ENCODE peak calls at places on chromosomes 6 and 20, in seven cellular contexts. X is GM10248, D is GOT3, K is ACHN, H is HFFc6, B is fibroblast of lung, P is colonic mucosa. F is an unnamed sample.

GRCh38 chr6:7505196-7505699 is 36.2 kb upstream of the DSP start:
- DNase-seq in X (no peak), D (no peak), K (peak; percentile 86), H (peak; percentile 79), B (peak; percentile 92), P (peak; percentile 85), F (peak; percentile 92)

GRCh38 chr6:131107166-131107565 is 28.1 kb upstream of the AKAP7 start:
- DNase-seq in X (no peak), D (no peak), K (peak; percentile 34), H (peak; percentile 74), B (peak; percentile 96), P (no peak), F (no peak)

GRCh38 chr20:59074456-59074855 is 31.9 kb upstream of the PRELID3B start:
- DNase-seq in X (no peak), D (no peak), K (no peak), H (peak; percentile 6), B (peak; percentile 75), P (no peak), F (no peak)

GRCh38 chr6:87908978-87909802 is 138.5 kb upstream of the SPACA1 start:
- DNase-seq in X (no peak), D (no peak), K (no peak), H (no peak), B (peak; percentile 78), P (no peak), F (no peak)

GRCh38 chr6:11273406-11274065 is 41.1 kb upstream of the NEDD9 start:
- DNase-seq in X (no peak), D (no peak), K (no peak), H (no peak), B (no peak), P (peak; percentile 74), F (no peak)

GRCh38 chr6:100230976-100231316 is 233.8 kb downstream of the SIM1 start:
- DNase-seq in X (no peak), D (no peak), K (no peak), H (peak; percentile 16), B (peak; percentile 63), P (no peak), F (no peak)

GRCh38 chr20:15837563-15837962 is 735.7 kb downstream of the KIF16B start:
- DNase-seq in X (no peak), D (no peak), K (no peak), H (no peak), B (no peak), P (no peak), F (no peak)

GRCh38 chr20:47432251-47433210 is 69.2 kb upstream of the NCOA3 start:
- DNase-seq in X (no peak), D (no peak), K (peak; percentile 82), H (no peak), B (peak; percentile 75), P (no peak), F (no peak)

GRCh38 chr6:163712981-163713380 is 298.5 kb downstream of the QKI start:
- DNase-seq in X (no peak), D (no peak), K (no peak), H (no peak), B (no peak), P (no peak), F (no peak)

F was measured in NCI-H1105.